ENCODE peak calls at places on chromosomes 16 and 17, in ten cellular contexts. T is colonic mucosa, A is suprapubic skin, L is PC-3, V is uterus, U is AG04450, O is fibroblast of mammary gland, J is ovary, I is fibroblast of lung, G is fibroblast of pulmonary artery. R is an unnamed sample.

GRCh38 chr16:24598777-24599437 is 59.5 kb downstream of the RBBP6 start:
- DNase-seq in L (no peak), A (no peak), G (no peak), O (no peak), V (no peak), T (no peak), I (no peak), U (no peak), J (no peak), R (no peak)

GRCh38 chr16:67169642-67170167 is 633 bp upstream of the NOL3 start:
- DNase-seq in A (no peak), O (no peak), L (no peak), J (peak; percentile 58), T (peak; percentile 58), I (peak; percentile 17), V (no peak), U (no peak), G (no peak), R (no peak)

GRCh38 chr16:89096768-89097527 is 3.3 kb downstream of the ACSF3 start:
- DNase-seq in O (no peak), U (no peak), V (no peak), T (no peak), I (no peak), L (no peak), G (no peak), A (no peak), J (no peak), R (no peak)

GRCh38 chr16:57041182-57042156 is 50.9 kb upstream of the CPNE2 start:
- DNase-seq in U (no peak), O (no peak), L (no peak), T (peak; percentile 28), I (peak; percentile 23), A (no peak), J (no peak), V (no peak), G (no peak), R (no peak)

GRCh38 chr17:47250855-47251254 is 2.8 kb upstream of the ITGB3 start:
- DNase-seq in G (no peak), J (no peak), U (no peak), A (no peak), O (no peak), T (no peak), I (no peak), V (no peak), L (no peak), R (no peak)

GRCh38 chr17:55420776-55421178 is 858 bp downstream of the MMD start:
- DNase-seq in L (peak; percentile 48), U (no peak), I (peak; percentile 19), T (peak; percentile 58), A (peak; percentile 87), V (peak; percentile 39), J (peak; percentile 45), G (no peak), O (peak; percentile 28), R (peak; percentile 38)

GRCh38 chr16:2292221-2292620 is 24.3 kb upstream of the RNPS1 start:
- DNase-seq in G (no peak), I (no peak), O (no peak), J (no peak), L (no peak), U (no peak), V (no peak), A (no peak), T (no peak), R (no peak)

GRCh38 chr16:81486555-81487061 is 42.0 kb downstream of the CMIP start:
- DNase-seq in J (peak; percentile 50), A (peak; percentile 92), L (no peak), U (no peak), V (no peak), T (peak; percentile 45), I (peak; percentile 80), G (peak; percentile 51), O (peak; percentile 90), R (peak; percentile 93)

GRCh38 chr16:87057291-87057881 is 259.8 kb downstream of the C16orf95 start:
- DNase-seq in J (no peak), V (no peak), G (no peak), L (no peak), A (peak; percentile 71), O (peak; percentile 33), T (no peak), I (no peak), U (no peak), R (peak; percentile 78)
- TF ChIP-seq CTCF in J (no peak), V (no peak), G (no peak), L (peak; percentile 43), A (no peak), O (peak; percentile 35), T (no peak), I (peak; percentile 23), U (peak; percentile 25), R (no peak)

DNA sequence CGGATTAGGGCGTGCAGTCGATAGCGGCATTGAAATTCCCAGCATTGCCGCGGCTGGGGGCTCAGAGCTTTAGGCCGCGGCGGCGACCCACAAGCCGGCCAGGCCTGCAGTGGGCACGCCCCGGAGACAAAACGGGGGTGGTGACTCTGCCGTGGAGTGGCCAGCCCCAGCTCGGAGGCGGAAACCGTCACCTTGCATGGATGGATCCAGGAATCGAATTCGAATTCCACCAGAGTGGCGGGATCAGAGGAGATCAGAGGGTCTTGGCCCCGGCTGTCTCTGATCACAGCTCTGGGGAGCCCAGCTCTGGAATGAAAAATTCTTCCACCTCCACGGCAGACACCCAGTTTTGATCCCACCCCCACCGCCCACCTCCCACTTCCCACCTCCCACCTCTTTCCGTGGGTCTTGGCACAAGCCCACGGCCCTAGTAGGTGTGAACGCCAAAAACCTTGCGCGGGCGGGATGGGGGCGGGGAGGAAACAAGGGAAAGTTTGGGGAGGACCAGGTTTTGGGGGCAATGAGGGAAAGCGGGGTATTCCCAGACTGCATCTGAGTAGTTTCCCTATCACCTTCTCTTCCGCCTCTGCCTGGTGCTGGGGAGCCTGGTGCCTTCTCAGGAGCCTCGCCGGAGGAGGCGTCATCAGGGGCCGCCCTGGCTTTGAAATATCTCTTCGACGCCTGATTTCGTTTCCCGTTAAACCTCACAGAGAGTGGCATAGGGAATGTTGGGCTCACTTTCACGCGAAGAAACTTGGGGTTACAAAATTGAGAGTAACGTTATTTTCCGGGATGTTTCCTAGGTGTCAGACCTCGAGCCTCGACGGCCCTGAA is 1.4 kb upstream of the IRX3 start:
- DNase-seq in T (no peak), I (no peak), V (no peak), L (no peak), A (no peak), G (no peak), J (no peak), O (peak; percentile 18), U (no peak), R (peak; percentile 87)
- H3K4me3 ChIP-seq in T (no peak overlapping the region), I (no peak overlapping the region), V (peak overlapping the region; percentile 48), L (no peak overlapping the region), A (peak overlapping the region; percentile 91), G (peak overlapping the region; percentile 69), J (no peak overlapping the region), O (peak overlapping the region; percentile 58), U (no peak overlapping the region), R (peak overlapping the region; percentile 33)

GRCh38 chr17:81906476-81907218 is 4.6 kb downstream of the PCYT2 start:
- DNase-seq in T (no peak), A (no peak), U (no peak), O (no peak), V (no peak), G (no peak), I (no peak), J (no peak), L (no peak), R (no peak)

GRCh38 chr17:81908793-81909192 is 2.4 kb downstream of the PCYT2 start:
- DNase-seq in G (no peak), T (no peak), U (no peak), V (no peak), O (no peak), I (no peak), L (no peak), J (no peak), A (no peak), R (no peak)

GRCh38 chr17:81909231-81909630 is 2.0 kb downstream of the PCYT2 start:
- DNase-seq in U (no peak), J (no peak), I (no peak), T (no peak), L (no peak), O (no peak), G (no peak), V (no peak), A (no peak), R (no peak)

GRCh38 chr17:81905993-81906392 is 4.0 kb downstream of the NPB start:
- DNase-seq in I (no peak), T (no peak), J (no peak), O (no peak), V (no peak), G (no peak), A (no peak), U (no peak), L (no peak), R (no peak)

DNA sequence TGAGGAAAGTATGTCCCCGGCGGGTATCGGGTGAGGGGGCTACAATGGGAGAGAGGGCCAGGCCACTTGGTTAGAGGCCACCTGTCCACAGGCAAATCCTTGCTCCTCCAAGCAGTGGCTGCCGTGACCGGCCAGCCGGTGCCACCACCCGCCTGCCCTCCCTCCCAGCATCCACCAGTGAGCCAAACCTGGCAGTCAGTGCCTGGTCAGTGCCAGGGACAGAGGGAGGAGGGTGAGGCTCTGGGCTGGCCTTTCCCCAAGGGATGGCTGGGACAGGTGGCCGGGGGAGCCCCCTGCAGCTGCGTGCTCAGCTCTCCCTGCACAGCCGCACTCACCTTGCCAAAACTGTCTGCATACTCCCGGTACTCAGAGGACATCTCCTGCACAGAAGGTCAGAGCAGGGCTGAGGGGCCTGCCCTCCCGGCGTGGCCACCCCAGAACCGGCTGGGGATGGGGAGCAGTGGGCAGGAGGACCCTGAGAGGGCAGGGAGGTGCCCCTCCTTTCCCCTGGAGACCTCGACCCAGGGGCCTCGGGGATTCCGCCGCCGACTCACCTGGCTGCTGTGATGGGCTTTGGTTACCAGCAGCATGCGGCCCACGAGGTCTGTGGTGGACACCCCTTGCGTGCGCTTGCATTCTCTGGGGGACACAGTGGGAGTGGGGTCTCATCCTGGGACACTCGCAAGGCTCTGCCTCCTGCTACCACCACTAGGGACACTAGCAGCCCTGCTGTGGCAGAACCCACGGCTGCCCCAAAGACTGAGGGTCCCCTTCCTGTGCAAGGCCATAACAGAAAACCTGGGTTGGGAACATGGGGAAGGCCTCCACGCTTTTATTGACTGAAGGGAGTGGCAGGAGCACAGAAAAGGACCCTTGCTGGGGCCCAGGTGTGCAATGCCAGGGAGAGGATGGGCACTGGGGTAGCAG is 3.7 kb downstream of the PCYT2 start:
- DNase-seq in U (no peak), L (no peak), O (no peak), T (no peak), V (no peak), J (no peak), I (no peak), A (no peak), G (no peak), R (no peak)
- TF ChIP-seq CTCF in U (peak; percentile 7), L (peak; percentile 37), O (no peak), T (no peak), V (no peak), J (no peak), I (no peak), A (no peak), G (no peak), R (no peak)

DNA sequence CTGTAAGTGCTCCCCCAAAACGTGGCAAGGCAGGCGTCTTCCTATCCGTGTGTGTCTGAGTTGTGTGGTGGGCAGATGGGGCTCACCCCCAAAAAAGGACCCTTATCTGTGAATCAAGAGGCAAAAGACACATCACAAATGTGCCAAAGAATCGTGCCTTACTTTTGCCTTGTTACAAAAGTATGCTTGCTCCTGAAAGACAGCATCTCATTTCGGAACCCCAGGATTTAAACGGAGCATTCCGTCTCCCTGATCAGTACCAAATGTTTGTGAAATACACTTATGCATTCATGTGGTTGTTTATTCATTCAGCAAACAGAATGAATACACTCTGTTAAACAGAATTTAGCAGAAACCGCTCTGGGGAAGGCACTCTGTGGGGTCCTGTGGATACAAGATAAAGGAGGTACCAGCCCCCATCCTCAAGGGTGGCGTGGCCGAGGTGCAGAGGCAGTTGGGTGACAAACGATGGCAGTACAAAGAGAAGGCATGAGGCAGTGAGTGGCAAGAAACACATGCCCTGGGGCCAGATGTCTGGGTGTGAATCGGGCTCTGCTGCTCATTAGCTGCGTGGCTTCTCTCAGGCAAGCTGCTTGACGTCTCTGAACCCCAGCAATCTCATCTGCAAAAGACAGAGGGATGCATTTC is 649 bp downstream of the WFDC1 start:
- DNase-seq in T (no peak), I (no peak), U (no peak), A (no peak), O (no peak), L (no peak), V (no peak), G (no peak), J (no peak), R (no peak)
- H3K4me3 ChIP-seq in T (peak overlapping the region; percentile 25), I (no peak overlapping the region), U (peak overlapping the region; percentile 50), A (peak overlapping the region; percentile 26), O (no peak overlapping the region), L (no peak overlapping the region), V (no peak overlapping the region), G (no peak overlapping the region), J (no peak overlapping the region), R (no peak overlapping the region)